ENCODE peak calls at places on chromosomes 4 and X, in eight cellular contexts. Q is transverse colon, N is A549, W is stomach, G is tibial nerve, O is suprapubic skin, T is ovary, X is esophagus muscularis mucosa. Y is an unnamed sample.

GRCh38 chrX:149571770-149572169 is 15.5 kb downstream of the MAGEA9B start:
- DNase-seq in Q (peak), N (no peak), W (no peak), G (no peak), O (no peak), T (no peak), X (no peak), Y (no peak)

GRCh38 chr4:59920414-59920813 is 1279.7 kb upstream of the ADGRL3 start:
- DNase-seq in Q (no peak), N (no peak), W (no peak), G (no peak), O (no peak), T (no peak), X (no peak), Y (no peak)

GRCh38 chrX:21798677-21799219 is 40.7 kb upstream of the MBTPS2 start:
- DNase-seq in Q (no peak), N (peak), W (peak), G (no peak), O (no peak), T (no peak), X (no peak), Y (no peak)

GRCh38 chr4:36445485-36445884 is 164.1 kb downstream of the DTHD1 start:
- DNase-seq in Q (no peak), N (no peak), W (no peak), G (no peak), O (no peak), T (no peak), X (no peak), Y (no peak)

GRCh38 chr4:17468638-17469221 is 43.2 kb downstream of the QDPR start:
- DNase-seq in Q (no peak), N (peak), W (no peak), G (no peak), O (no peak), T (peak), X (no peak), Y (no peak)

GRCh38 chr4:5003372-5003857 is 15.8 kb downstream of the CYTL1 start:
- DNase-seq in Q (no peak), N (no peak), W (peak), G (no peak), O (no peak), T (no peak), X (no peak), Y (no peak)

GRCh38 chrX:145820825-145821224 is 3.2 kb downstream of the SLITRK2 start:
- DNase-seq in Q (no peak), N (no peak), W (no peak), G (no peak), O (no peak), T (no peak), X (no peak), Y (no peak)

GRCh38 chr4:112060212-112060611 is 85.0 kb upstream of the FAM241A start:
- DNase-seq in Q (no peak), N (peak), W (no peak), G (no peak), O (no peak), T (no peak), X (no peak), Y (no peak)

GRCh38 chr4:100189820-100190642 is at the start of gene DDIT4L:
- DNase-seq in Q (peak), N (peak), W (peak), G (peak), O (peak), T (peak), X (no peak), Y (peak)

GRCh38 chr4:70992354-70992753 is 1.1 kb upstream of the DCK start:
- DNase-seq in Q (peak), N (peak), W (no peak), G (no peak), O (no peak), T (no peak), X (no peak), Y (peak)

GRCh38 chrX:1903380-1903935 is 288.6 kb downstream of the ASMT start:
- DNase-seq in Q (no peak), N (peak), W (no peak), G (no peak), O (no peak), T (no peak), X (no peak), Y (no peak)

GRCh38 chrX:63128509-63128908 is 222.6 kb downstream of the SPIN4 start:
- DNase-seq in Q (no peak), N (peak), W (no peak), G (no peak), O (no peak), T (no peak), X (no peak), Y (no peak)

GRCh38 chrX:45187731-45188130 is 12.9 kb downstream of the DIPK2B start:
- DNase-seq in Q (no peak), N (no peak), W (no peak), G (no peak), O (no peak), T (no peak), X (no peak), Y (no peak)

GRCh38 chr4:169335331-169335730 is 64.6 kb upstream of the SH3RF1 start:
- DNase-seq in Q (no peak), N (no peak), W (no peak), G (no peak), O (no peak), T (no peak), X (no peak), Y (no peak)

GRCh38 chr4:189367832-189368231 is 572.8 kb upstream of the FRG1 start:
- DNase-seq in Q (no peak), N (no peak), W (no peak), G (no peak), O (no peak), T (no peak), X (no peak), Y (no peak)

GRCh38 chr4:138509346-138509745 is 267.2 kb upstream of the SLC7A11 start:
- DNase-seq in Q (no peak), N (no peak), W (no peak), G (no peak), O (no peak), T (no peak), X (no peak), Y (no peak)

GRCh38 chr4:7396186-7396585 is 38.5 kb downstream of the PSAPL1 start:
- DNase-seq in Q (no peak), N (no peak), W (no peak), G (no peak), O (no peak), T (no peak), X (no peak), Y (peak)

GRCh38 chr4:56132835-56133234 is 184.1 kb downstream of the CEP135 start:
- DNase-seq in Q (no peak), N (no peak), W (no peak), G (no peak), O (no peak), T (no peak), X (no peak), Y (no peak)

GRCh38 chr4:56139241-56139827 is 190.6 kb downstream of the CEP135 start:
- DNase-seq in Q (no peak), N (no peak), W (no peak), G (no peak), O (no peak), T (no peak), X (peak), Y (no peak)

GRCh38 chr4:56130609-56131150 is 181.9 kb downstream of the CEP135 start:
- DNase-seq in Q (no peak), N (no peak), W (no peak), G (no peak), O (no peak), T (no peak), X (no peak), Y (no peak)

GRCh38 chr4:56129431-56129861 is 180.7 kb downstream of the CEP135 start:
- DNase-seq in Q (peak), N (peak), W (peak), G (no peak), O (no peak), T (no peak), X (no peak), Y (peak)

DNA sequence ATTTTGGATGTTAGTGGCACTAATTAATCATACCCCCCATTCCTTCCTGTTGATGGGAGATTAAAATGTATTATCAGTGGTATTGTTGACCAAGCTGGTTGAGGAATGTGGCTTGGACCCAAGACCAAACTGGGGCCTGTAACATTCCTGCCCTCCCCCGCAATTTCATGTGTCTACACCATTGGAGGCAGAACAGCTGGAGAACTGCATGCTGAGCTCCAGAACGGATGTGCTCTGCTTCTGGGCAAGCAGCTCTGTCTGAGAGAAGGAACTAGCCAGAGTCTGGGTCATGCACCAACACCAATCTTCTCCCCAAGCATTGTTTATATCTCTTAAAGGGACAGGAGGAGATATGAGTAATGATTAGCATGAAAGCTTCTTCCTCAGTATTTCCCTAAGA is 185.5 kb downstream of the CEP135 start:
- DNase-seq in Q (peak), N (no peak), W (no peak), G (no peak), O (no peak), T (peak), X (no peak), Y (no peak)
- TF ChIP-seq EP300 in Q (no peak), N (no peak), W (no peak), G (no peak), O (no peak), T (no peak), X (no peak), Y (no peak)

GRCh38 chrX:50941638-50942037 is 31.1 kb downstream of the BMP15 start:
- DNase-seq in Q (peak), N (peak), W (no peak), G (no peak), O (no peak), T (no peak), X (no peak), Y (peak)
- TF ChIP-seq CTCF in Q (peak), N (peak), W (no peak), G (no peak), O (peak), T (no peak), X (no peak), Y (peak)

GRCh38 chr4:157104541-157104940 is 28.6 kb downstream of the GLRB start:
- DNase-seq in Q (no peak), N (no peak), W (no peak), G (no peak), O (no peak), T (no peak), X (no peak), Y (no peak)
- TF ChIP-seq EP300 in Q (no peak), N (no peak), W (no peak), G (no peak), O (no peak), T (no peak), X (no peak), Y (no peak)

GRCh38 chr4:149897784-149898183 is 82.1 kb upstream of the IQCM start:
- DNase-seq in Q (no peak), N (peak), W (no peak), G (no peak), O (no peak), T (no peak), X (no peak), Y (no peak)
- TF ChIP-seq CTCF in Q (no peak), N (peak), W (no peak), G (no peak), O (no peak), T (no peak), X (peak), Y (peak)

GRCh38 chrX:57074458-57074857 is 46.9 kb downstream of the SPIN2B start:
- DNase-seq in Q (no peak), N (no peak), W (no peak), G (no peak), O (no peak), T (no peak), X (no peak), Y (no peak)
- TF ChIP-seq EP300 in Q (no peak), N (no peak), W (no peak), G (no peak), O (no peak), T (no peak), X (no peak), Y (no peak)

GRCh38 chr4:139622856-139623255 is 42.8 kb upstream of the MGST2 start:
- DNase-seq in Q (no peak), N (no peak), W (no peak), G (no peak), O (no peak), T (no peak), X (no peak), Y (no peak)

GRCh38 chr4:139619644-139620043 is 46.0 kb upstream of the MGST2 start:
- DNase-seq in Q (no peak), N (peak), W (no peak), G (no peak), O (no peak), T (no peak), X (no peak), Y (no peak)

DNA sequence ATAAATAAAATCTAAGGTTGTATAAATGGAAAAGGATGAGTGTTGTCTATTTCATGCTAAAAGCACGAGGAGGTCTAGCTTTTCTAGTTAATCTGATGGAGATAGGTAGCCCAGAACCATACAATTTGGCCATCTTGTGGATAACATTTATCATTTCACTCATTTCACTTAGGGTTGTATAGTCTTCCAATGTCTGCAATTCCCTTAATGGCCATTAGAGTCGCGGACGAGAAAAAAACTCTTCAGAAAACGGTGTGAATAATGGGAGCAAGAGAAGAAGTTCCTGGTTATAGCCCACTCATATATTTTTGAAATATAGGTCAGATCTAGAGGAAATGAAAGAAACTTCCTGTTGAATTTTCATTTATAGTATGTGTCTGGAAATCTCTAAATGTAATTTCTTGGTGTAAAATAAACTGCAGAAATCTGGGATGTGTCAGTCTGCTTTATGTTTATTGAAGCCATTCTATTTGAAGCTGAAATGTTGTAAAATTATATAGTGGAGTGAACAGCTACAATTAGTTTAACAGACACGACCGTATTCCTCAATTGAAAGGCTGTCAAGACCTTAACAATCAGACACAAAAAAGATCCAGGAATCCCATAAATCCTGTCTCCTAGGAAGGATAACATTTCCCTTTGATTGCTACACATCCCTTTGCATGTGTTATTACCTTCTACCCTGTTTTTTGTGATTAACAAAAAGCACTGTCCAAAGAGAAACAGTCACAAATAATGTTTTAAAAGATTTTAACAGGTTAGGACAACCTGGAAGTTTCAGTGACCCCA is 47.7 kb upstream of the MGST2 start:
- DNase-seq in Q (no peak), N (peak), W (no peak), G (no peak), O (no peak), T (no peak), X (no peak), Y (no peak)
- TF ChIP-seq CTCF in Q (peak), N (peak), W (no peak), G (no peak), O (peak), T (no peak), X (no peak), Y (no peak)

DNA sequence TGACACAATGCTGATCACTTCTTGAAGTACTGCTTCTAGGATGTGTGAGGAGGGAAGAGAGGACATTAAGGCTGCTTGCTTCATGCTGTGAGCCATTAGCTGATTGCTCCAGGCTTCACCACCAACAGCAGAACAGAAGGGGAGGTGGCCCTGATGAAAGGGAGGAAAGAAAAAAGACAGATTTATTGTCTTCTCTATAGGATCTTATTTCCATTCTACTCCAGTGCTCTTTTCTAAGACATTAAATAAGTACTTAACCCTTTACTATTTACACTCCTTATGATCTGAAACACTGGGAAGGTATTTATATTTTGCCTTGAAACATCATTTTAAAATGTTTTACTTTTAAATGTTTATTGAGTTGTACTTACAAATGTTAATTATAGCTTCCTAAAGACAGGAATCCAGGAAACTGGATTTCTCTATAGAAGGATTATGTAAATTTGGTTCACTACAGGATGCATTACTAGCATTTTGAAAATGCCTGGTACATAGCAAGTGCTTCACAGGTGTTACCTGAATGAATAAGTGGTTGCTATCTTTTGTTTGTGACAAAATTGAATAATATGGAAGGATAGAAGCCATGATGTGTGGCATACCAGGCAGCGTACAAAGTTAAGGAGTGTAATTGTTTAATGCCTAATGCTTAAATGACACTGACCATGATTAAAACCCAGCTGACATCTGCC is 680.9 kb upstream of the ATOH1 start:
- DNase-seq in Q (no peak), N (no peak), W (no peak), G (no peak), O (no peak), T (no peak), X (no peak), Y (no peak)
- TF ChIP-seq EP300 in Q (no peak), N (no peak), W (no peak), G (no peak), O (no peak), T (no peak), X (no peak), Y (no peak)

Y was measured in upper lobe of left lung.